ENCODE peak calls at places on chromosomes 2 and 18, in eight cellular contexts. U is K562, Q is mammary epithelial cell, D is IMR-90, O is stomach, J is iPS DF 6.9, T is BE2C, B is uterus. E is an unnamed sample. For H3K4me1 and H3K36me3, the result is how much of the 10 kb centered on the place peaks cover.

GRCh38 chr2:12202301-12202700 is 455.9 kb downstream of the LPIN1 start:
- DNase-seq in O (no peak), U (no peak), Q (peak), B (no peak), D (peak), T (no peak), J (no peak), E (no peak)

GRCh38 chr18:68233043-68233442 is 481.9 kb downstream of the TMX3 start:
- DNase-seq in T (peak), B (no peak), O (no peak), U (no peak), J (no peak), D (no peak), Q (no peak), E (no peak)

GRCh38 chr2:207467716-207468347 is 61.9 kb upstream of the CREB1 start:
- DNase-seq in Q (peak), T (no peak), D (peak), U (peak), J (no peak), B (no peak), O (no peak), E (no peak)

GRCh38 chr2:240513544-240514287 is 44.1 kb downstream of the ANKMY1 start:
- DNase-seq in T (peak), B (peak), J (peak), U (peak), Q (peak), D (peak), O (peak), E (peak)

GRCh38 chr18:6785001-6785400 is 55.5 kb downstream of the ARHGAP28 start:
- DNase-seq in D (peak), O (no peak), Q (no peak), U (no peak), B (no peak), J (no peak), T (no peak), E (no peak)

GRCh38 chr2:128287780-128288735 is 30.6 kb downstream of the HS6ST1 start:
- DNase-seq in T (no peak), Q (no peak), U (no peak), D (no peak), B (no peak), O (no peak), J (no peak), E (peak)

GRCh38 chr2:16633632-16634430 is 31.8 kb downstream of the CYRIA start:
- DNase-seq in Q (peak), D (peak), U (no peak), B (no peak), J (no peak), O (no peak), T (no peak), E (no peak)

GRCh38 chr2:17658251-17658843 is 95.3 kb downstream of the SMC6 start:
- DNase-seq in T (no peak), O (no peak), Q (peak), B (no peak), U (no peak), D (peak), J (no peak), E (no peak)

GRCh38 chr2:12928197-12928596 is 211.5 kb downstream of the TRIB2 start:
- DNase-seq in J (no peak), B (no peak), D (peak), Q (peak), U (no peak), T (peak), O (no peak), E (no peak)

GRCh38 chr2:12167525-12168317 is 421.3 kb downstream of the LPIN1 start:
- DNase-seq in T (peak), B (no peak), O (no peak), J (no peak), D (no peak), Q (no peak), U (no peak), E (no peak)

GRCh38 chr2:241035818-241036396 is 37.5 kb downstream of the SNED1 start:
- DNase-seq in O (no peak), Q (no peak), D (no peak), B (no peak), J (no peak), T (no peak), U (peak), E (no peak)

GRCh38 chr18:75029456-75029855 is 179.5 kb downstream of the PTGR3 start:
- DNase-seq in D (no peak), O (no peak), U (no peak), T (no peak), B (no peak), J (no peak), Q (no peak), E (no peak)

GRCh38 chr2:20507166-20507692 is 60.4 kb downstream of the RHOB start:
- DNase-seq in J (no peak), O (no peak), Q (no peak), D (peak), T (no peak), U (no peak), B (no peak), E (no peak)

GRCh38 chr2:230457073-230457768 is 41.2 kb downstream of the SP100 start:
- DNase-seq in D (no peak), T (no peak), J (no peak), O (no peak), U (no peak), B (no peak), Q (no peak), E (no peak)

GRCh38 chr2:230449901-230450467 is 34.0 kb downstream of the SP100 start:
- DNase-seq in B (no peak), Q (no peak), J (no peak), U (no peak), O (no peak), T (no peak), D (no peak), E (no peak)

GRCh38 chr2:230459213-230459612 is 43.2 kb downstream of the SP100 start:
- DNase-seq in Q (no peak), B (no peak), O (no peak), D (no peak), J (no peak), U (no peak), T (no peak), E (no peak)

GRCh38 chr2:230457793-230458192 is 41.8 kb downstream of the SP100 start:
- DNase-seq in Q (no peak), U (no peak), O (no peak), T (no peak), J (no peak), B (no peak), D (no peak), E (no peak)

GRCh38 chr2:230455005-230455684 is 39.1 kb downstream of the SP100 start:
- DNase-seq in Q (no peak), D (no peak), U (no peak), T (no peak), O (no peak), J (no peak), B (no peak), E (no peak)
- H3K4me1 ChIP-seq in Q (under half), D (under half), U (under half), T (under half), O (under half), J (under half), B (under half), E (under half)

GRCh38 chr2:216632321-216632951 is 784 bp upstream of the IGFBP2 start:
- DNase-seq in D (no peak), U (no peak), Q (no peak), J (no peak), O (no peak), B (no peak), T (no peak), E (no peak)
- H3K4me3 ChIP-seq in D (no peak), U (no peak), Q (peak), J (peak), O (peak), B (no peak), T (peak), E (no peak)

DNA sequence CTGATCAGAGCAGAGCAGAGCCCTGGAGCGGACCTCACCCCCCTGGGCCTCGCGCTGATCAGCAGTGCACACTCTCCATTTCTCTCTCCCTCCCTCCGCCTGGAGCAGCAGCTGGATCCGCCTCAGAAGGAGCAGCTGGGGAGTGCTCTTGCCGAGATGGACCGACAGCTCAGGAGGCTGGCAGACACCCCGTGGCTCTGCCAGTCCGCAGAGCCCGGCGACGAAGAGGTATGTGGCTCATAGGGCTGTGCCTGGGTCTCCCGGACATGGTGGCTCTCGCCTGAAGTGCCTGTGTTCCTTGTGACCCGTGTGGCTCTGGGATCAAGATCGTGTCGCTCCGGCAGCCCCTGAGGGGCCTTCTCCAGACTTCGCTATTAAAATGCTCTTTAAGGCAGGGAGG is 102.5 kb downstream of the USP40 start:
- DNase-seq in B (no peak), Q (no peak), D (no peak), J (no peak), U (no peak), T (peak), O (no peak), E (peak)
- H3K36me3 ChIP-seq in B (under half), Q (under half), D (under half), J (under half), U (under half), T (half or more), O (half or more), E (under half)

GRCh38 chr2:48343571-48344440 is 186.1 kb upstream of the STON1 start:
- DNase-seq in O (no peak), B (no peak), D (peak), Q (peak), T (no peak), J (no peak), U (no peak), E (no peak)

GRCh38 chr2:48347712-48348111 is 182.2 kb upstream of the STON1 start:
- DNase-seq in D (no peak), B (no peak), O (no peak), U (no peak), J (no peak), T (no peak), Q (peak), E (no peak)

GRCh38 chr2:48344441-48344756 is 185.6 kb upstream of the STON1 start:
- DNase-seq in J (no peak), O (no peak), Q (no peak), B (no peak), D (no peak), U (no peak), T (no peak), E (no peak)

GRCh38 chr2:48345176-48345575 is 184.8 kb upstream of the STON1 start:
- DNase-seq in Q (no peak), B (no peak), O (no peak), T (no peak), U (no peak), D (no peak), J (no peak), E (no peak)

DNA sequence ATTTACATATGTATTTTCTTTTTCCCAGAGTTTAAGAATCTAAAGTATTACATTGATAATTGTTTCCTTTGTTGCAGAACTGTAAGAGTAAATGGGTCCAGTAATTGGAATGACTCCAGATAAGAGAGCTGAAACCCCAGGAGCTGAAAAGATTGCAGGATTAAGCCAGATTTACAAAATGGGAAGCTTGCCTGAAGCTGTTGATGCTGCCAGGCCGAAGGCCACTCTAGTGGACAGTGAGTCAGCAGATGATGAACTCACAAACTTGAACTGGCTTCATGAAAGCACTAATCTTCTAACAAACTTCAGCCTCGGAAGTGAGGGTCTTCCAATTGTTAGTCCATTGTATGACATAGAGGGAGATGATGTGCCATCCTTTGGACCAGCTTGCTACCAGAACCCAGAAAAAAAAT is 183.8 kb upstream of the STON1 start:
- DNase-seq in U (no peak), T (peak), B (peak), Q (peak), J (no peak), O (no peak), D (peak), E (no peak)
- H3K4me1 ChIP-seq in U (under half), T (under half), B (under half), Q (under half), J (under half), O (under half), D (under half), E (under half)

GRCh38 chr2:157427003-157427921 is 16.6 kb downstream of the CYTIP start:
- DNase-seq in D (no peak), U (no peak), J (no peak), B (no peak), O (no peak), Q (no peak), T (no peak), E (no peak)
- H3K4me3 ChIP-seq in D (no peak), U (no peak), J (no peak), B (no peak), O (no peak), Q (no peak), T (no peak), E (no peak)

E was measured in aorta.